ENCODE peak calls at places on chromosomes 16 and 17, in seven cellular contexts. S, A, T, W, M, J and E are unnamed samples.

GRCh38 chr17:70905796-70906195 is 736.5 kb downstream of the KCNJ2 start:
- DNase-seq in S (peak), A (no peak), T (no peak), W (peak), M (peak), J (no peak), E (no peak)

GRCh38 chr17:1000597-1001490 is 3.9 kb downstream of the TIMM22 start:
- DNase-seq in S (no peak), A (no peak), T (no peak), W (no peak), M (peak), J (no peak), E (no peak)

GRCh38 chr17:962650-963049 is 16.9 kb downstream of the NXN start:
- DNase-seq in S (no peak), A (peak), T (no peak), W (no peak), M (no peak), J (no peak), E (no peak)

GRCh38 chr17:6994666-6995246 is 1.1 kb upstream of the ALOX12 start:
- DNase-seq in S (no peak), A (no peak), T (no peak), W (no peak), M (no peak), J (no peak), E (no peak)

GRCh38 chr17:82235775-82236141 is 6.9 kb downstream of the SLC16A3 start:
- DNase-seq in S (no peak), A (no peak), T (no peak), W (no peak), M (no peak), J (peak), E (no peak)

GRCh38 chr17:82309656-82310570 is 7.5 kb downstream of the CD7 start:
- DNase-seq in S (no peak), A (no peak), T (no peak), W (no peak), M (no peak), J (no peak), E (no peak)

GRCh38 chr16:29815032-29815721 is 775 bp upstream of the PAGR1 start:
- DNase-seq in S (no peak), A (peak), T (no peak), W (no peak), M (peak), J (peak), E (no peak)

GRCh38 chr17:50551433-50551815 is 4.5 kb downstream of the SPATA20 start:
- DNase-seq in S (no peak), A (no peak), T (no peak), W (no peak), M (no peak), J (no peak), E (no peak)

GRCh38 chr16:79691001-79691400 is 90.5 kb upstream of the MAF start:
- DNase-seq in S (no peak), A (peak), T (no peak), W (no peak), M (no peak), J (no peak), E (no peak)

DNA sequence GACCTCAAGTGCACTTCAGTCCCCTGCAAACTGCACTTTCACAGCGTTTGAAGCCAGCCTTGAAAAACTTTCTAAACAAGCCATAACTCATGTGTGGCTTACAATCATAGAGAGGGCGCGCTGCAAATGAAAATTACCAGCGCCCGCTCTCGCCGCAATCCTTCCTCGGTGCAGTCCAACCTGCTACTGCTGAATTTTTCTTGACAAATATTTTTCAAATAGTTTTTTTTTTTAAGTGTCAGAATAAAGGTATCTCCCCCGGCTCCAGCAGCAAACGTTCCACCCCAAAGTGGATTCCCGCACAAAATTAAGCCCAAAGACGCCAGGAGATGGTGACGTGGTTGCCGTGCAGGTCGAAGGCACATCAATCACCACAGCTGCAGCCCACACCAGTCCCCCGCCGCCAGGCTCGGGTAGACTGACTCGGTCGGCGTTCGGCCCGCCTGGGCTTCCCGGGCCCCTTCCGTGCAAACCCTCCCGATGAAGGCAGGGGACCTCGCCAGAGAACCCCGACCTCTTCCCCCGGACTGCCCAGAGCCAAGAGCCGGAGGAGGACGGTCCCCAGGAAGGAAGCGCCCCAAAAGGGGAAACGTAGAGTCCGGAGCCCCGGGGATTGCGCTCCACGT is 626 bp downstream of the GRB2 start:
- DNase-seq in S (no peak), A (peak), T (peak), W (no peak), M (peak), J (peak), E (peak)
- H3K4me3 ChIP-seq in S (peak), A (peak), T (peak), W (peak), M (peak), J (peak), E (peak)

GRCh38 chr16:56997931-56998330 is 8.6 kb downstream of the NLRC5 start:
- DNase-seq in S (no peak), A (no peak), T (no peak), W (no peak), M (no peak), J (no peak), E (no peak)

GRCh38 chr16:56998352-56998751 is 9.0 kb downstream of the NLRC5 start:
- DNase-seq in S (no peak), A (no peak), T (no peak), W (no peak), M (no peak), J (no peak), E (no peak)

GRCh38 chr16:57000271-57001025 is 11.1 kb downstream of the NLRC5 start:
- DNase-seq in S (peak), A (no peak), T (no peak), W (peak), M (peak), J (peak), E (no peak)

GRCh38 chr16:56999409-57000270 is 10.3 kb downstream of the NLRC5 start:
- DNase-seq in S (no peak), A (no peak), T (no peak), W (no peak), M (no peak), J (no peak), E (peak)

DNA sequence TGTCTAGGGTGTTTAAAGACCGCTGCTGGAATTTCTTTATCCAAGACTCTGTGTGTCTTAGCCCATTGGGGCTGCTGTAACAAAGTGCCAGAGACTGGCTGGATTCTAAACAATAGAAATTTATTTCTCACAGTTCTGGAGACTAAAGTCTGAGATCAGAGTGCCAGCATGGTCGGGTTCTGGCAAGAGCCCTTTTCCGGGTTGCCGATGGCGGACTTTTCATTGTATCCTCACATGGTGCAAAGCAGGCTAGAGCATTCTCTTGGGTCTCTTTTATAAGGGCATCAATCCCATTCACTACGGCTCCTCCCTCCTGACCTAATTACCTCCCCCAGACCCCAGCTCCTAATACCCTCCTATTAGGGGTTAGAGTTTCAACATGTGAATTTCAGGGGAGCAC is 9.5 kb downstream of the NLRC5 start:
- DNase-seq in S (no peak), A (peak), T (no peak), W (no peak), M (no peak), J (no peak), E (peak)
- H3K27ac ChIP-seq in S (peak), A (no peak), T (no peak), W (no peak), M (peak), J (peak), E (no peak)

GRCh38 chr17:38851434-38851833 is 2.1 kb downstream of the RPL23 start:
- DNase-seq in S (no peak), A (no peak), T (no peak), W (no peak), M (no peak), J (no peak), E (no peak)
- H3K4me3 ChIP-seq in S (peak), A (peak), T (peak), W (peak), M (no peak), J (peak), E (peak)

GRCh38 chr17:2061441-2061797 is 6.5 kb downstream of the HIC1 start:
- DNase-seq in S (no peak), A (no peak), T (no peak), W (no peak), M (no peak), J (no peak), E (no peak)
- H3K27ac ChIP-seq in S (peak), A (no peak), T (no peak), W (no peak), M (peak), J (peak), E (peak)

GRCh38 chr17:55238931-55239297 is 25.8 kb upstream of the HLF start:
- DNase-seq in S (no peak), A (peak), T (no peak), W (no peak), M (no peak), J (no peak), E (no peak)
- H3K4me3 ChIP-seq in S (peak), A (peak), T (no peak), W (peak), M (peak), J (peak), E (peak)

GRCh38 chr16:1154887-1155331 is 2.0 kb downstream of the CACNA1H start:
- DNase-seq in S (no peak), A (no peak), T (no peak), W (no peak), M (no peak), J (no peak), E (no peak)
- H3K27ac ChIP-seq in S (no peak), A (no peak), T (no peak), W (peak), M (peak), J (peak), E (peak)

GRCh38 chr16:671353-672131 is 3.6 kb downstream of the RHOT2 start:
- DNase-seq in S (no peak), A (no peak), T (no peak), W (no peak), M (no peak), J (no peak), E (no peak)

GRCh38 chr16:670485-671352 is 2.8 kb downstream of the RHOT2 start:
- DNase-seq in S (no peak), A (no peak), T (no peak), W (no peak), M (no peak), J (no peak), E (no peak)

GRCh38 chr16:667780-668518 is at the start of gene RHOT2:
- DNase-seq in S (peak), A (peak), T (peak), W (no peak), M (peak), J (peak), E (peak)

GRCh38 chr16:668519-669171 is 713 bp downstream of the RHOT2 start:
- DNase-seq in S (no peak), A (peak), T (no peak), W (no peak), M (no peak), J (no peak), E (no peak)

GRCh38 chr16:669666-670065 is 1.7 kb downstream of the RHOT2 start:
- DNase-seq in S (no peak), A (no peak), T (no peak), W (no peak), M (no peak), J (no peak), E (no peak)
- H3K4me3 ChIP-seq in S (no peak), A (no peak), T (peak), W (peak), M (no peak), J (no peak), E (no peak)

GRCh38 chr16:67873435-67874146 is 739 bp downstream of the EDC4 start:
- DNase-seq in S (no peak), A (no peak), T (peak), W (no peak), M (no peak), J (no peak), E (no peak)
- H3K27ac ChIP-seq in S (peak), A (no peak), T (peak), W (peak), M (peak), J (peak), E (peak)